ENCODE peak calls at places on chromosomes 13 and 19, in nine cellular contexts. Z, S, I, E, X, A, U, T and D are unnamed samples.

GRCh38 chr13:44237276-44237767 is 136.3 kb upstream of the SERP2 start:
- DNase-seq in Z (peak; percentile 65), S (no peak), A (no peak), E (peak; percentile 98), U (no peak), T (peak; percentile 64), I (peak; percentile 40), X (no peak), D (no peak)

GRCh38 chr13:79392882-79393563 is 13.0 kb downstream of the RBM26 start:
- DNase-seq in S (no peak), X (no peak), Z (no peak), I (no peak), E (peak; percentile 68), T (no peak), U (no peak), A (no peak), D (no peak)

GRCh38 chr19:45766293-45766918 is 2.6 kb downstream of the SIX5 start:
- DNase-seq in A (no peak), I (no peak), S (no peak), E (no peak), Z (no peak), X (no peak), T (no peak), U (no peak), D (no peak)

GRCh38 chr19:48290923-48291700 is 21.2 kb downstream of the ZNF114 start:
- DNase-seq in X (peak; percentile 91), A (no peak), E (peak; percentile 81), T (no peak), U (peak; percentile 81), I (peak; percentile 83), Z (peak; percentile 90), S (peak; percentile 79), D (peak; percentile 95)

GRCh38 chr13:27110056-27110746 is 61.4 kb downstream of the USP12 start:
- DNase-seq in I (no peak), X (no peak), A (no peak), U (no peak), S (no peak), Z (no peak), E (no peak), T (no peak), D (no peak)

GRCh38 chr19:16121967-16122366 is 10.3 kb downstream of the RAB8A start:
- DNase-seq in S (no peak), E (no peak), U (no peak), A (no peak), T (no peak), I (no peak), X (no peak), Z (no peak), D (no peak)

GRCh38 chr19:33399081-33399744 is 25.7 kb downstream of the CEBPG start:
- DNase-seq in X (peak; percentile 56), U (no peak), Z (no peak), I (no peak), S (peak; percentile 41), T (no peak), E (no peak), A (no peak), D (no peak)

GRCh38 chr19:11018743-11019142 is 57.9 kb downstream of the SMARCA4 start:
- DNase-seq in S (no peak), Z (no peak), I (no peak), E (no peak), T (no peak), X (no peak), A (no peak), U (no peak), D (no peak)

GRCh38 chr13:98565726-98566577 is 11.0 kb downstream of the STK24 start:
- DNase-seq in X (peak; percentile 83), T (no peak), A (no peak), S (no peak), I (no peak), U (peak; percentile 31), E (no peak), Z (no peak), D (no peak)
- H3K27ac ChIP-seq in X (peak overlapping the region; percentile 88), T (peak overlapping the region; percentile 31), A (no peak overlapping the region), S (peak overlapping the region; percentile 90), I (peak overlapping the region; percentile 39), U (peak overlapping the region; percentile 64), E (peak overlapping the region; percentile 11), Z (peak overlapping the region; percentile 64), D (no peak overlapping the region)

GRCh38 chr13:33445024-33445423 is 159.5 kb upstream of the STARD13 start:
- DNase-seq in U (no peak), A (no peak), I (no peak), S (no peak), Z (no peak), E (no peak), X (no peak), T (no peak), D (no peak)

GRCh38 chr13:33445476-33445875 is 159.9 kb upstream of the STARD13 start:
- DNase-seq in X (no peak), U (no peak), I (no peak), E (no peak), A (no peak), T (no peak), Z (no peak), S (no peak), D (no peak)

GRCh38 chr13:33448889-33449288 is 163.3 kb upstream of the STARD13 start:
- DNase-seq in A (no peak), I (no peak), T (no peak), S (no peak), U (no peak), E (no peak), Z (no peak), X (no peak), D (no peak)

GRCh38 chr13:33450956-33451709 is 165.6 kb upstream of the STARD13 start:
- DNase-seq in X (no peak), S (no peak), Z (no peak), I (no peak), E (no peak), A (no peak), U (peak; percentile 32), T (no peak), D (no peak)

GRCh38 chr13:33446821-33447481 is 161.4 kb upstream of the STARD13 start:
- DNase-seq in I (no peak), E (no peak), S (peak; percentile 61), Z (no peak), T (no peak), A (no peak), X (no peak), U (peak; percentile 62), D (no peak)
- H3K27ac ChIP-seq in I (no peak overlapping the region), E (no peak overlapping the region), S (peak overlapping the region; percentile 36), Z (peak overlapping the region; percentile 47), T (no peak overlapping the region), A (no peak overlapping the region), X (no peak overlapping the region), U (no peak overlapping the region), D (no peak overlapping the region)

GRCh38 chr13:20704459-20705069 is 1.1 kb downstream of the IL17D start:
- DNase-seq in S (no peak), U (no peak), E (no peak), X (no peak), Z (no peak), A (no peak), I (no peak), T (no peak), D (peak; percentile 57)

GRCh38 chr13:20702945-20703784 is at the start of gene IL17D:
- DNase-seq in X (peak; percentile 85), T (no peak), S (no peak), Z (no peak), E (no peak), I (peak; percentile 56), U (no peak), A (no peak), D (peak; percentile 79)

GRCh38 chr13:20702530-20702929 is 969 bp upstream of the IL17D start:
- DNase-seq in U (no peak), X (no peak), S (no peak), T (no peak), I (no peak), E (peak; percentile 28), A (no peak), Z (no peak), D (no peak)

GRCh38 chr13:20706661-20707060 is 3.2 kb downstream of the IL17D start:
- DNase-seq in X (no peak), S (no peak), E (no peak), I (no peak), T (no peak), U (no peak), A (no peak), Z (no peak), D (no peak)

DNA sequence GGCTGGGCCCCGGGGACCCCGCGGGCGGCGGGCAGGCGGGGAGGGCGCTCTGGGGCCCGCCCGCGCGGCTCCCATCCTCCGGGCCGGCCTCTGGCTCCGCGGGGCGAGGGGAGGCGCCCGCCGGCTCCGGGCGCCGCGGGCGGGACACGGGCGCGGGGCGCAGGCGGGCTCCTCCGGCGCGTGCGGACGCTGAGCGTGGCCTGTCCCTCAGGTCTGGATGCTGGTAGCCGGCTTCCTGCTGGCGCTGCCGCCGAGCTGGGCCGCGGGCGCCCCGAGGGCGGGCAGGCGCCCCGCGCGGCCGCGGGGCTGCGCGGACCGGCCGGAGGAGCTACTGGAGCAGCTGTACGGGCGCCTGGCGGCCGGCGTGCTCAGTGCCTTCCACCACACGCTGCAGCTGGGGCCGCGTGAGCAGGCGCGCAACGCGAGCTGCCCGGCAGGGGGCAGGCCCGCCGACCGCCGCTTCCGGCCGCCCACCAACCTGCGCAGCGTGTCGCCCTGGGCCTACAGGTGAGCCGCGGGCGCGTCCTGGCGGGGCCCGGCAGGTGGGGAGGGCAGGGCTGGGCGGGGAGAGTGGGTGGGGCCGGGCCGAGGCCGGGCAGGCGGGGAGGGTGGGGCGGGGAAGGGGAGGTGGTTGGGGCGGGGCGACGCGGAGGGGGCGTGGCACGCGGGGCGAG is 423 bp downstream of the IL17D start:
- DNase-seq in A (peak; percentile 66), T (peak; percentile 45), X (peak; percentile 95), S (peak; percentile 69), Z (peak; percentile 73), U (peak; percentile 84), I (peak; percentile 91), E (peak; percentile 82), D (peak; percentile 92)
- H3K27ac ChIP-seq in A (peak overlapping the region; percentile 66), T (no peak overlapping the region), X (no peak overlapping the region), S (peak overlapping the region; percentile 76), Z (peak overlapping the region; percentile 49), U (no peak overlapping the region), I (no peak overlapping the region), E (no peak overlapping the region), D (no peak overlapping the region)

GRCh38 chr19:18763674-18764590 is 27.2 kb downstream of the COMP start:
- DNase-seq in T (no peak), U (no peak), X (no peak), A (no peak), I (no peak), Z (no peak), S (peak; percentile 78), E (peak; percentile 27), D (no peak)

GRCh38 chr19:18760440-18761383 is 30.4 kb downstream of the COMP start:
- DNase-seq in I (no peak), U (no peak), Z (no peak), S (no peak), E (no peak), T (no peak), A (no peak), X (no peak), D (no peak)

GRCh38 chr19:18764591-18765051 is 26.5 kb downstream of the COMP start:
- DNase-seq in X (no peak), I (no peak), A (no peak), Z (no peak), S (no peak), E (no peak), U (no peak), T (no peak), D (no peak)

GRCh38 chr19:18761531-18762110 is 29.5 kb downstream of the COMP start:
- DNase-seq in I (no peak), S (no peak), Z (no peak), E (no peak), X (no peak), A (no peak), T (no peak), U (peak; percentile 50), D (no peak)

DNA sequence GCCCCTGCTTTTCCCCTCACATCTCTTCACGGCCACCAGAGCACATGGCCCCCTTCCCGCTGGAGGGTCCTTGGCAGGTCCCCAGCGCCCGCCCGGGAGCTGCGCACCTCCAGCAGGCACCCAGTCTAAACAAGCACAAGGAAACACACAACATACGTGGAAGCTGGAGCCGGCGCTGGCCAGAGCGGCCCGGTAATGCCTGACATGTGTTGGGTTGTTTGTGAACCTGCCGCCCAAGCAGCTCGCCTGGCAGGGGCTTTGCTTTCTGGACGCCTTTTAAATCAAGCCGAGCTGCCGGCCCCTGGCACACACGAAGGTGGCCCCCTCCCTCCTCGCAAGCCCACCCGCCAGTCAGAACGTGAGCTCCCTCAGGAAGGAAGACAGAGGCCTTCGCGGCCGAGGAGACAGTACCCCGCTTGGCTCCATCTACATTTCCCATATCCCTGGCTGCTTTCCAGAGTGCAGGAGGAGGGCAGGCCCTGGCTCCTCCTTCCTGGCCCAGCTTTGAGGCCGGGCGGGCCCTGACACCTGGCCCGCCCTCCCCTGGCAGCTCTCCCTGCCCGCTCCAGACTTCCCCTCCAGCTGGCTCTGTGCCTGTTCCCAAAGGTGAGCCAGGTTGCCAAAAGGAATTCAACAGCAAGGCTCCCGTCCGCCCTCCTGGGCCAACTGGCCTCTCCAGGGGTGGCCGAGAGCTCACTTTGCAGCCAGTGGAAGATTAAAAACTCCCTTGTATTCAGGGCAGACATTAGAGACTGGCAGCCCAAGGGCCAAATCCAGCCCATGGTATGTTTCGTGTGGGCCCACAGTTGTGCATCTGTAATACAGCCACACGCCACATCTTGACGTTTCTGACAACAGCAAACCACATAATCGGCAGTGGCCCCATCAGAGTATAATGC is 28.7 kb downstream of the COMP start:
- DNase-seq in E (no peak), I (peak; percentile 31), T (no peak), U (peak; percentile 98), S (peak; percentile 96), Z (peak; percentile 65), A (peak; percentile 26), X (no peak), D (no peak)
- H3K27ac ChIP-seq in E (no peak overlapping the region), I (no peak overlapping the region), T (no peak overlapping the region), U (peak overlapping the region; percentile 73), S (peak overlapping the region; percentile 86), Z (no peak overlapping the region), A (peak overlapping the region; percentile 45), X (no peak overlapping the region), D (no peak overlapping the region)